ENCODE peak calls at places on chromosomes 2 and 18, in eight cellular contexts. V is GM23338; X is adrenal gland; R is upper lobe of right lung; F is psoas muscle; P is effector memory CD4-positive, alpha-beta T cell; T is neuronal stem cell; D is lower lobe of right lung. G is an unnamed sample. For H3K4me1, the result is how much of the 10 kb centered on the place peaks cover.

GRCh38 chr2:48452108-48452507 is 77.8 kb upstream of the STON1 start:
- DNase-seq in V (no peak), X (no peak), R (no peak), F (no peak), P (no peak), T (no peak), D (no peak), G (no peak)

GRCh38 chr18:23053756-23054457 is 81.4 kb upstream of the CABLES1 start:
- DNase-seq in V (peak), X (peak), R (no peak), F (no peak), P (no peak), T (peak), D (no peak), G (peak)

GRCh38 chr18:63339920-63340484 is 20.4 kb upstream of the BCL2 start:
- DNase-seq in V (peak), X (peak), R (no peak), F (no peak), P (no peak), T (peak), D (no peak), G (peak)

GRCh38 chr2:232528746-232529445 is 2.9 kb downstream of the CHRND start:
- DNase-seq in V (no peak), X (no peak), R (peak), F (peak), P (no peak), T (no peak), D (peak), G (no peak)

GRCh38 chr2:138637686-138638085 is 136.1 kb downstream of the SPOPL start:
- DNase-seq in V (no peak), X (no peak), R (no peak), F (no peak), P (no peak), T (no peak), D (no peak), G (no peak)

GRCh38 chr18:72075040-72075439 is 469.1 kb downstream of the CBLN2 start:
- DNase-seq in V (no peak), X (no peak), R (no peak), F (no peak), P (no peak), T (no peak), D (no peak), G (no peak)

GRCh38 chr18:49733896-49734585 is 79.3 kb downstream of the ACAA2 start:
- DNase-seq in V (no peak), X (no peak), R (no peak), F (no peak), P (no peak), T (no peak), D (no peak), G (no peak)

GRCh38 chr2:99545066-99545465 is 55.2 kb upstream of the REV1 start:
- DNase-seq in V (peak), X (no peak), R (no peak), F (no peak), P (no peak), T (no peak), D (no peak), G (no peak)

GRCh38 chr18:55338955-55339662 is 248.9 kb downstream of the TCF4 start:
- DNase-seq in V (peak), X (no peak), R (no peak), F (no peak), P (no peak), T (no peak), D (no peak), G (no peak)

GRCh38 chr2:207768168-207768890 is 1.4 kb downstream of the FZD5 start:
- DNase-seq in V (peak), X (peak), R (peak), F (peak), P (no peak), T (peak), D (peak), G (peak)
- H3K4me1 ChIP-seq in V (under half), X (under half), R (under half), F (under half), P (under half), T (under half), D (under half), G (under half)

DNA sequence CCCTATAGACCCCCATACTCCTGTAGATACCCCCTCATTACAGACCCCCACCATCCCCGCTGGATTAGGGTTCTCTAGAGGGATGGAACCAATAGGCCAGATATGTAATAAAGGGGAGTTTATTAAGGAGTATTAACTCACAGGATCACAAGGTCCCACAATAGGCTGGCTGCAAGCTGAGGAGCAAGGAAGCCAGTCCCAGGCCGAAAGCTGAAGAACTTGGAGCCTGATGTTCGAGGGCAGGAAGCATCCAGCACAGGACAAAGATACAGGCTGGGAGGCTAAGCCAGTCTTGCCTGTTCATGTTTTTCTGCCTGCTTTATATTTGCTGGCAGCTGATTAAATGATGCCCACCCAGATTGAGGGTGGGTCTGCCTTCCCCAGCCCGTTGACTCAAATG is 106.6 kb downstream of the AGAP1 start:
- DNase-seq in V (no peak), X (no peak), R (no peak), F (no peak), P (no peak), T (no peak), D (no peak), G (no peak)
- H3K4me1 ChIP-seq in V (under half), X (under half), R (under half), F (under half), P (under half), T (under half), D (under half), G (under half)

DNA sequence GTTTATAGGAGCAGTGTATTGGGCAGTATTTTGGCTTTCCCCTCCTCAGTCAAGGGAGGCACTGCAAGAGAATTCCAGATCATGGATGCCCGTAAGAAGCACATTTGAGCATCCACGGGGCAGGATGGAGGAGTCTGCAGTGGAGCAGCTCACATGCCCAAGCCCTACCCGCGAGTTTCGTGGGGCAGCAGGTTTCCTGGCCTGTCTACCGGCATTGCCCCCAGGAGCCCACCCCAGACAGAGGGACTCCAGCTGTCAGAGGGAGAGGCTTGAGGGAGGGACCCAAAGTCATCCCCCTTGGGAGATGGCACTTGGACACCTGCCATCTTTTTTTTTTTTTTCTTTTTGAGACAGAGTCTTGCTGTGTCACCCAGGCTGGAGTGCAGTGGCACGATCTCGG is 31.3 kb downstream of the TMEM177 start:
- DNase-seq in V (no peak), X (no peak), R (no peak), F (no peak), P (no peak), T (no peak), D (no peak), G (no peak)
- H3K4me1 ChIP-seq in V (under half), X (under half), R (under half), F (under half), P (under half), T (under half), D (under half), G (under half)

DNA sequence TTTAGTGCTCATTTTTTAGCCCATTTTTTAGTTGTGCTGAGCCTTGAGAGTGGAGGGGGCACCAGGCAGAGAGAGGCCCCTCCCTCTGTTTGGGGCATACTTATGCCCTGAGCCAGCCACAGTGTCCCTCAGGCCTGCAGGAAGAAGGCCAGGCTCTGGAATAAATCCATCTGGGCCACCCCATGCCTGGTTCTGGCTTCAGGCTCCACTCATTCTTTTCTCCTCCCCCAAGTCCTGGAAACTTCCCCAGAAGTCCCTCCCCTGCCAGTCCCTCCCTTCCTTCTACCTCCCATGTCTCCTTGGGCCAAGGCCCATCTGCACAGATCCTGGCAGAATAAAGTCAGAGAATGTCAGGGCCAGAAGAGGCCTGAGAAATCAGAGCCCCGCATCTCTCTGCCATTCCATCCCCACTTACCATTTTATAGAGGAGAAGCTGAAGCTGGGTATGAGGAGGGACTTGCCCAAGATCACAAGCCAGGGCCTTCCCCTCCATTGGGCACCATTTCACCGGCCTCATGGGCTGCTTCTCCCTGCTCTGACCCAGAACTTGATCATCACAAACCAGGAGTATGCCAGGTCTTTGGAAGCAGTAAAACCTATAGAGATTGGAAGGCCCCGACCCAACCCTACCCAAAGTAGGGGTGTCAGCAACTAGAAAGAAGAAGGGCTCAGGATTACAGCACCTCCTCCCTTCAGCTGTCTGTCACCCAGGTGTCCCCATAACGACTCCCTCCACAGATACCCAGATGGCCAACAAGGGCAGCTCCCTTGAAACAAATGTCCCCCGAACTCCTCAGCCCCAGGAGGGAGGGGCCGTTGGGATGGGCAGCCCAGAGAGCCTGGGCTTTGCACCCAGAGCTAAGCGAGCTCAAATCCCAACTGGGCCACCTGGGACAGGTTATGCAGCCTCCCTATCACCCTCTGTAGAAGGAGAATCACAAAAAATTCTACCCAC is 108.4 kb downstream of the POLR1A start:
- DNase-seq in V (no peak), X (peak), R (no peak), F (peak), P (no peak), T (no peak), D (no peak), G (no peak)
- H3K4me1 ChIP-seq in V (under half), X (under half), R (half or more), F (under half), P (under half), T (under half), D (half or more), G (under half)

GRCh38 chr18:3679254-3679653 is 229.3 kb downstream of the TGIF1 start:
- DNase-seq in V (no peak), X (no peak), R (no peak), F (no peak), P (no peak), T (no peak), D (no peak), G (no peak)
- H3K4me1 ChIP-seq in V (under half), X (under half), R (under half), F (under half), P (under half), T (under half), D (under half), G (under half)

DNA sequence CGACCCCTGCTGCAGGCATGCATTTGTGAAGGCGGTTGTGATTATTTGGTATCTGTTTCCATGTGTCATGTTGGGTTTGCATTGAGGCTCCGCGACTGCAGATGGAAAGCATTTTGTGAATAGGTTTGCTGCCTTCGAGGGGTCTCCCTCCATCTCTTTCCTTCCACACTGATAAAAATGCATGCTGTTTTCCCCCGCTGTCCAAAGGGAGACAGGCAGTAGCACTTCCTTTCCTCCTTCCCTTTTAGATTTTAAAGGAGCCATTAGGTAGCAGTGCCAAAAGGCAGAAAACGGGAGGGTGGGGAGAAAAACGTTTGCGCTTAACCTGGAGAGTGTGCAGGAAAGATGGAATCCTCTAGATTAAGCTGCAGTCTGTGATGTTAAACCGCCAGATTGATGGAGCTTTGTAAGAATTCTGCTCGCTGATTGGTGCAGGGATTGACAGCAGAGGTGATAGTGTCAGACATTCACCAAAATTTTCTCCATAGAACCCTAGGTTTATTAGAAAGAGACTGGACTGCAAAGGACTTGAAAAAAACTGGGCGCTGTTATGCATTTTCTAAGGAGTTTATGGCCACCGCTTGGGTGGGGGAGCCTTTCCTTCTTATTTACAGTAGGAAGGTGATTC is 653 bp downstream of the MAPRE2 start:
- DNase-seq in V (no peak), X (no peak), R (no peak), F (no peak), P (no peak), T (no peak), D (no peak), G (peak)
- H3K4me1 ChIP-seq in V (under half), X (under half), R (under half), F (half or more), P (under half), T (under half), D (half or more), G (under half)

GRCh38 chr18:21264651-21265050 is 22.6 kb downstream of the GREB1L start:
- DNase-seq in V (peak), X (no peak), R (no peak), F (no peak), P (no peak), T (peak), D (no peak), G (peak)

GRCh38 chr18:21262244-21262643 is 20.2 kb downstream of the GREB1L start:
- DNase-seq in V (no peak), X (no peak), R (no peak), F (no peak), P (no peak), T (no peak), D (no peak), G (no peak)

GRCh38 chr18:21261352-21261751 is 19.3 kb downstream of the GREB1L start:
- DNase-seq in V (no peak), X (no peak), R (no peak), F (no peak), P (no peak), T (no peak), D (no peak), G (no peak)

GRCh38 chr18:21260621-21261020 is 18.6 kb downstream of the GREB1L start:
- DNase-seq in V (no peak), X (no peak), R (no peak), F (no peak), P (no peak), T (no peak), D (no peak), G (no peak)

DNA sequence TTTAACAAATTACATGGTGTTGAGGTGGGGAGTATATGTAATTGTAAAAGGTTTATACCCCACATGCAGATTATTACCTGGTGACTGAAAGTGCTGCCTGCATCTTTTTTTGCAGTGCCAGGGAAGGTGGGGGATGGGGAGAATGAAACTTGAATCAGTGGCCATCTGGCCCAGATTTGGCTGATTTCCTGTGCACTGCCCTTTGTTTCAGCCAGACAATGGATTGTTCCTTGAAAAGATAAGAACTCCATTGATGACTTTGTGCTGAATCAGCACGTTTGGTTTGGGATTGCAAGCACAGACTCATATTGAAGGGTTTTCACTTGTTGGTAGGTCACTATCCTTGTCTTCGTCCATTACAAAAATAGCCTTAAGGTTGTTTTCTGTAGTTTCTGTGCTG is 20.9 kb downstream of the GREB1L start:
- DNase-seq in V (peak), X (no peak), R (no peak), F (no peak), P (no peak), T (peak), D (no peak), G (no peak)
- H3K4me1 ChIP-seq in V (under half), X (under half), R (under half), F (under half), P (under half), T (under half), D (under half), G (under half)

G was measured in cardiac muscle cell.